ENCODE peak calls at places on chromosomes 1 and 21, in five cellular contexts. One of them, this sample, is unnamed.
A peak's percentile ranks its signal among the peaks of the same experiment; 100 is the strongest.

GRCh38 chr1:109912214-109912861 is 1.7 kb downstream of the CSF1 start:
- DNase-seq in fibroblast of the conjunctiva: no peak
- DNase-seq in NT2/D1: no peak
- DNase-seq in hepatic stellate cell: peak; percentile 41
- DNase-seq in myocyte: no peak
- DNase-seq in this sample: no peak

GRCh38 chr1:12031039-12031980 is 12.0 kb downstream of the MIIP start:
- DNase-seq in fibroblast of the conjunctiva: peak; percentile 17
- DNase-seq in NT2/D1: no peak
- DNase-seq in hepatic stellate cell: peak; percentile 70
- DNase-seq in myocyte: no peak
- DNase-seq in this sample: no peak

GRCh38 chr21:33208534-33208933 is 21.2 kb upstream of the IFNAR2 start:
- DNase-seq in fibroblast of the conjunctiva: no peak
- DNase-seq in NT2/D1: no peak
- DNase-seq in hepatic stellate cell: no peak
- DNase-seq in myocyte: no peak
- DNase-seq in this sample: no peak

GRCh38 chr1:220748091-220748934 is at the start of gene MTARC2:
- DNase-seq in fibroblast of the conjunctiva: peak; percentile 40
- DNase-seq in NT2/D1: peak; percentile 75
- DNase-seq in hepatic stellate cell: peak; percentile 76
- DNase-seq in myocyte: peak; percentile 83
- DNase-seq in this sample: peak; percentile 41

GRCh38 chr21:39386194-39386593 is 37.3 kb upstream of the HMGN1 start:
- DNase-seq in fibroblast of the conjunctiva: peak; percentile 16
- DNase-seq in NT2/D1: no peak
- DNase-seq in hepatic stellate cell: no peak
- DNase-seq in myocyte: peak; percentile 77
- DNase-seq in this sample: no peak

GRCh38 chr1:238438296-238439275 is 547.9 kb upstream of the ZP4 start:
- DNase-seq in fibroblast of the conjunctiva: no peak
- DNase-seq in NT2/D1: no peak
- DNase-seq in hepatic stellate cell: no peak
- DNase-seq in myocyte: no peak
- DNase-seq in this sample: no peak

GRCh38 chr1:48767957-48768510 is 8.7 kb downstream of the BEND5 start:
- DNase-seq in fibroblast of the conjunctiva: no peak
- DNase-seq in NT2/D1: no peak
- DNase-seq in hepatic stellate cell: no peak
- DNase-seq in myocyte: no peak
- DNase-seq in this sample: no peak

GRCh38 chr1:197464039-197464438 is 196.0 kb downstream of the CRB1 start:
- DNase-seq in fibroblast of the conjunctiva: peak; percentile 66
- DNase-seq in NT2/D1: no peak
- DNase-seq in hepatic stellate cell: peak; percentile 5
- DNase-seq in myocyte: peak; percentile 57
- DNase-seq in this sample: no peak

GRCh38 chr21:45302082-45303061 is 14.7 kb upstream of the POFUT2 start:
- DNase-seq in fibroblast of the conjunctiva: no peak
- DNase-seq in NT2/D1: no peak
- DNase-seq in hepatic stellate cell: no peak
- DNase-seq in myocyte: no peak
- DNase-seq in this sample: no peak

GRCh38 chr1:247409869-247410544 is 6.0 kb upstream of the NLRP3 start:
- DNase-seq in fibroblast of the conjunctiva: no peak
- DNase-seq in NT2/D1: no peak
- DNase-seq in hepatic stellate cell: no peak
- DNase-seq in myocyte: no peak
- DNase-seq in this sample: no peak

GRCh38 chr1:230860617-230861384 is 7.5 kb downstream of the C1orf198 start:
- DNase-seq in fibroblast of the conjunctiva: no peak
- DNase-seq in NT2/D1: no peak
- DNase-seq in hepatic stellate cell: no peak
- DNase-seq in myocyte: no peak
- DNase-seq in this sample: no peak

GRCh38 chr1:24507423-24507804 is 4.8 kb downstream of the RCAN3 start:
- DNase-seq in fibroblast of the conjunctiva: no peak
- DNase-seq in NT2/D1: no peak
- DNase-seq in hepatic stellate cell: no peak
- DNase-seq in myocyte: no peak
- DNase-seq in this sample: no peak

GRCh38 chr21:43034098-43034497 is 41.5 kb downstream of the CBS start:
- DNase-seq in fibroblast of the conjunctiva: no peak
- DNase-seq in NT2/D1: no peak
- DNase-seq in hepatic stellate cell: no peak
- DNase-seq in myocyte: peak; percentile 10
- DNase-seq in this sample: no peak

GRCh38 chr1:206495011-206495461 is 12.3 kb upstream of the RASSF5 start:
- DNase-seq in fibroblast of the conjunctiva: no peak
- DNase-seq in NT2/D1: no peak
- DNase-seq in hepatic stellate cell: no peak
- DNase-seq in myocyte: no peak
- DNase-seq in this sample: no peak

GRCh38 chr1:93304716-93305138 is 41.0 kb upstream of the DR1 start:
- DNase-seq in fibroblast of the conjunctiva: peak; percentile 62
- DNase-seq in NT2/D1: peak; percentile 52
- DNase-seq in hepatic stellate cell: peak; percentile 39
- DNase-seq in myocyte: peak; percentile 78
- DNase-seq in this sample: no peak

GRCh38 chr1:246417152-246417812 is 89.8 kb downstream of the SMYD3 start:
- DNase-seq in fibroblast of the conjunctiva: peak; percentile 22
- DNase-seq in NT2/D1: no peak
- DNase-seq in hepatic stellate cell: no peak
- DNase-seq in myocyte: peak; percentile 32
- DNase-seq in this sample: no peak

GRCh38 chr1:94526581-94526980 is 15.0 kb downstream of the F3 start:
- DNase-seq in fibroblast of the conjunctiva: no peak
- DNase-seq in NT2/D1: no peak
- DNase-seq in hepatic stellate cell: no peak
- DNase-seq in myocyte: no peak
- DNase-seq in this sample: no peak

GRCh38 chr1:56797079-56797685 is 22.0 kb downstream of the FYB2 start:
- DNase-seq in fibroblast of the conjunctiva: no peak
- DNase-seq in NT2/D1: no peak
- DNase-seq in hepatic stellate cell: no peak
- DNase-seq in myocyte: peak; percentile 21
- DNase-seq in this sample: no peak

GRCh38 chr1:2961081-2961480 is 60.2 kb upstream of the ACTRT2 start:
- DNase-seq in fibroblast of the conjunctiva: no peak
- DNase-seq in NT2/D1: no peak
- DNase-seq in hepatic stellate cell: no peak
- DNase-seq in myocyte: no peak
- DNase-seq in this sample: no peak

GRCh38 chr1:11691302-11691914 is at the start of gene DRAXIN:
- DNase-seq in fibroblast of the conjunctiva: no peak
- DNase-seq in NT2/D1: no peak
- DNase-seq in hepatic stellate cell: no peak
- DNase-seq in myocyte: no peak
- DNase-seq in this sample: peak; percentile 74

GRCh38 chr1:36223373-36223995 is 759 bp upstream of the THRAP3 start:
- DNase-seq in fibroblast of the conjunctiva: peak; percentile 62
- DNase-seq in NT2/D1: peak; percentile 38
- DNase-seq in hepatic stellate cell: peak; percentile 57
- DNase-seq in myocyte: peak; percentile 56
- DNase-seq in this sample: no peak

GRCh38 chr1:41626616-41627375 is 142.3 kb upstream of the EDN2 start:
- DNase-seq in fibroblast of the conjunctiva: no peak
- DNase-seq in NT2/D1: no peak
- DNase-seq in hepatic stellate cell: no peak
- DNase-seq in myocyte: peak; percentile 89
- DNase-seq in this sample: no peak

GRCh38 chr1:27795601-27796000 is 22.6 kb downstream of the STX12 start:
- DNase-seq in fibroblast of the conjunctiva: no peak
- DNase-seq in NT2/D1: no peak
- DNase-seq in hepatic stellate cell: no peak
- DNase-seq in myocyte: no peak
- DNase-seq in this sample: no peak

GRCh38 chr1:236465231-236465958 is 58.4 kb upstream of the LGALS8 start:
- DNase-seq in fibroblast of the conjunctiva: no peak
- DNase-seq in NT2/D1: no peak
- DNase-seq in hepatic stellate cell: no peak
- DNase-seq in myocyte: no peak
- DNase-seq in this sample: no peak

GRCh38 chr1:78651247-78651646 is 1.6 kb downstream of the IFI44 start:
- DNase-seq in fibroblast of the conjunctiva: peak; percentile 20
- DNase-seq in NT2/D1: no peak
- DNase-seq in hepatic stellate cell: no peak
- DNase-seq in myocyte: peak; percentile 77
- DNase-seq in this sample: no peak

GRCh38 chr1:243596441-243597183 is 253.4 kb downstream of the AKT3 start:
- DNase-seq in fibroblast of the conjunctiva: peak; percentile 53
- DNase-seq in NT2/D1: no peak
- DNase-seq in hepatic stellate cell: peak; percentile 35
- DNase-seq in myocyte: peak; percentile 66
- DNase-seq in this sample: no peak

GRCh38 chr1:20187103-20187812 is 940 bp upstream of the PLA2G2C start:
- DNase-seq in fibroblast of the conjunctiva: no peak
- DNase-seq in NT2/D1: no peak
- DNase-seq in hepatic stellate cell: no peak
- DNase-seq in myocyte: peak; percentile 19
- DNase-seq in this sample: no peak

GRCh38 chr1:53508991-53509663 is 49.9 kb downstream of the DMRTB1 start:
- DNase-seq in fibroblast of the conjunctiva: no peak
- DNase-seq in NT2/D1: no peak
- DNase-seq in hepatic stellate cell: no peak
- DNase-seq in myocyte: no peak
- DNase-seq in this sample: no peak

GRCh38 chr1:201229771-201230635 is 39.4 kb downstream of the IGFN1 start:
- DNase-seq in fibroblast of the conjunctiva: no peak
- DNase-seq in NT2/D1: no peak
- DNase-seq in hepatic stellate cell: no peak
- DNase-seq in myocyte: peak; percentile 39
- DNase-seq in this sample: no peak